ENCODE peak calls at places on chromosomes 3 and 15, in four cellular contexts. Z is GM12878, F is K562, T is HepG2. A is an unnamed sample.

GRCh38 chr3:151901282-151901945 is 28.0 kb downstream of the SUCNR1 start:
- DNase-seq in F (no peak), T (no peak), Z (no peak), A (no peak)

GRCh38 chr15:90001062-90001682 is at the start of gene ZNF710:
- DNase-seq in F (peak; percentile 71), T (no peak), Z (no peak), A (peak; percentile 74)

GRCh38 chr15:70328137-70329115 is 230.7 kb upstream of the TLE3 start:
- DNase-seq in T (no peak), Z (no peak), F (no peak), A (no peak)

GRCh38 chr3:69543080-69543429 is 157.2 kb upstream of the FRMD4B start:
- DNase-seq in Z (no peak), F (no peak), T (no peak), A (no peak)

GRCh38 chr3:177836671-177837070 is 639.4 kb upstream of the TBL1XR1 start:
- DNase-seq in F (no peak), T (no peak), Z (no peak), A (no peak)

GRCh38 chr3:100141576-100141975 is 27.3 kb upstream of the FILIP1L start:
- DNase-seq in T (no peak), Z (no peak), F (no peak), A (no peak)

GRCh38 chr3:172280406-172281051 is 167.7 kb downstream of the GHSR start:
- DNase-seq in T (no peak), Z (no peak), F (peak; percentile 5), A (no peak)

GRCh38 chr3:55735976-55736375 is 248.9 kb upstream of the WNT5A start:
- DNase-seq in T (no peak), F (no peak), Z (no peak), A (no peak)

GRCh38 chr3:77038928-77039605 is 832 bp upstream of the ROBO2 start:
- DNase-seq in F (peak; percentile 30), Z (no peak), T (no peak), A (no peak)

GRCh38 chr3:127337911-127338531 is 50.2 kb upstream of the PRR20G start:
- DNase-seq in F (no peak), T (no peak), Z (no peak), A (no peak)

GRCh38 chr3:11847035-11847394 is 330 bp upstream of the TAMM41 start:
- DNase-seq in Z (no peak), F (no peak), T (no peak), A (no peak)

GRCh38 chr3:11845661-11846060 is 1.0 kb downstream of the TAMM41 start:
- DNase-seq in Z (no peak), T (no peak), F (peak; percentile 39), A (no peak)

GRCh38 chr3:11850003-11850402 is 3.3 kb upstream of the TAMM41 start:
- DNase-seq in Z (no peak), F (peak; percentile 24), T (no peak), A (no peak)

GRCh38 chr3:11846281-11847034 is at the start of gene TAMM41:
- DNase-seq in Z (peak; percentile 66), T (peak; percentile 78), F (peak; percentile 98), A (peak; percentile 74)

GRCh38 chr3:11847607-11848006 is 922 bp upstream of the TAMM41 start:
- DNase-seq in T (peak; percentile 8), F (peak; percentile 15), Z (no peak), A (no peak)
- TF ChIP-seq CBX5 in T (no peak), F (no peak), Z (no peak), A (no peak)

DNA sequence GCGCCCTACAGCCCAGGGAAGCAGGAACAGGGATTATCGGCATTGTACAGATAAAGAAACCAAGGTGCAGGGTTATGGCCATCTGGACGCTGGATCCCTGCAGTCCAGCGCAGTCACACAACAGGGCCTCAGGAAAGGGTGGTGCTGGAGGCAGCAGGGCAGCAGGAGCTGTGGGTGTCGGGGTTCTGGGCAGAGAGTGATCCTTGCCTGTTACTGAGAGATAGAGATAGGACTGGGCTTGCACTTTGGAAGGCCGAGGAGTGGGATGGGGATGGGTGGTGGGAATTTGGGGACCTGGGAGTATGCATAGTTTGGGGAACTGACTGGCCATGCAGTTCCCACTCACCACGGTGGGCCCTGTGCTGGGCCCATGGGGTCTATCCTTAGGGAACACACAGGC is 192.4 kb upstream of the LINGO1 start:
- DNase-seq in Z (no peak), F (no peak), T (no peak), A (no peak)
- TF ChIP-seq CBX5 in Z (no peak), F (no peak), T (no peak), A (no peak)

GRCh38 chr3:95438274-95438673 is 1375.4 kb downstream of the NSUN3 start:
- DNase-seq in T (no peak), Z (no peak), F (no peak), A (no peak)

GRCh38 chr3:95434436-95434835 is 1371.6 kb downstream of the NSUN3 start:
- DNase-seq in Z (no peak), T (no peak), F (no peak), A (no peak)

GRCh38 chr3:95442766-95443165 is 1371.6 kb upstream of the EPHA6 start:
- DNase-seq in F (no peak), T (no peak), Z (no peak), A (no peak)

DNA sequence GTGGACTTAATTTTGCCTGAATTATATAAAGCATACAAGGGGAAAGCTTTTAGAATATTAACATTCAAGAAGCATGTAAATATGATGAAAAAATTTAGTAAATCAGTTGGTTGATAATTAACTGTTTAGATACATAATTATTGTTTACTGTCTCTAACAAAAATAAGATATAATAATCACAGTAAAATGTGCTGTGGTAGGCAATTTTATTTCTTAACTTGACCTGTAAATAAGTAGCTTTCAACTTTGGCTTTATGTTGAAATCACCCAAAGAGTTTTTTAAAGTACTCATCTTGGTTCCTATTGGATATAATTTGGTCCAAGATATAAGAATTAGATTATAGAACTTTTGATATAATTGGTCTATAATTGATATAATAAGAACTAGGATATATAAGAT is 1374.5 kb downstream of the NSUN3 start:
- DNase-seq in T (no peak), Z (no peak), F (no peak), A (no peak)
- TF ChIP-seq CBX5 in T (no peak), Z (no peak), F (no peak), A (no peak)

GRCh38 chr3:48469046-48469915 is 22.7 kb downstream of the ATRIP start:
- DNase-seq in T (no peak), Z (no peak), F (no peak), A (no peak)

GRCh38 chr3:48467473-48468267 is 21.1 kb downstream of the ATRIP start:
- DNase-seq in Z (no peak), T (no peak), F (no peak), A (no peak)

GRCh38 chr3:48472673-48472922 is 26.1 kb downstream of the ATRIP start:
- DNase-seq in T (no peak), Z (no peak), F (no peak), A (peak; percentile 25)

GRCh38 chr3:48468329-48468731 is 21.8 kb downstream of the ATRIP start:
- DNase-seq in F (no peak), T (peak; percentile 44), Z (no peak), A (no peak)

DNA sequence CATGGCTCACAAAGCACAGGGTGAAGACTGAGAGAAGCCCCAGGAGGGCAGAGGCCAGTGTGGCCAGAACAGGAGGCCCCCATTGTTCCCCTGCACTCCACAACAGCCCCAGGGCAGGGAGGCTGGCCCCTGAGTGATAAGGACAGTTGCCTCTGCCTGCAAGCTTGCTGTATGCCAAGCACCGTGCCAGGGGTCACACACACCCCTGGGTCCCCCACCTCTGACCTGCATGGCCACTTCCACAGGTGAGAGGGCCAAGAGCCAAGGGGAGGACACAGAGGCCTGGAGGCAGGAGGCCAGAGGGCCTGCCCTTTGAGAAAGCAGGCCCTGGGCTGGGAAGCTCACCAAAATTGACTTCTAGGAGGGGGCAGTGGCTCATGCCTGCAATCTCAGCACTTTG is 23.7 kb downstream of the ATRIP start:
- DNase-seq in Z (no peak), F (no peak), T (no peak), A (no peak)
- TF ChIP-seq CBX5 in Z (no peak), F (no peak), T (no peak), A (no peak)

DNA sequence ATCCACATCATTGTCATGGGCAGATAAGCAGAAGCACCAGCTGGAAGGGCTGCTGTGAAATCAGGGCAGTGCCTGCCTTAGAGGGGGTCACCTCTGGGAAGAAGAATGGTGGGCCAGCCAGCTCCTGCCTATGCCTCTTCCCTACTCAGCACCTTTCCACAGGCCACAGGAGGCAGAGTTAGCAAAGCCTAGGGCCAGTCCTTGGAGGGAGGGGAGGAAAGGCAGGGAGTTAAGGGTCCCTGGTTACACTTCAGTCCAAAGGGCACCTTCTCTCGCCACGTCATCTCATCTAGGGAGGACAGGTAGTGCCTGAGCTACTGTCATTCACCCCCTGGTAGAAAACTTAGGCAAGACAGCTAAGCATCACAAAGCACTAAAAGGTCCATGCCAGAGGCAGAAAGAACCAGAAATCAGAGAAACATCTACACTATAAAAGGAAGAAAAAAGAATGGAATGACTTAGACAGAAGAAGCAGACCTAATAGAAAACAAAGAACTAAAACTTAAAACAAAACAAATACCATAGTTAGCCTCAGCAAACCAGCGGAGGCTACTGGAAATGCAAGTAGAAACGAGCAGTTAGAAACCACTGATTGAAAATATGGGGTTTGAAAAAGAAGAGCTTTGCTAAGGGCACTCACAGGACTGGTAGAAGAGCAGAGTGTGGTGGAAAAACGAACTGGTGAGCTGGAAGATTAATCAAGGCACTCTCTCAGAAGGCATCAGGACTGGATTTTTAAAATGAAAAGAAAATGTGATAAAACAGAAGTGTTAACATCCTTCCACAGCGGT is 84.2 kb downstream of the OSBPL10 start:
- DNase-seq in F (no peak), T (peak; percentile 11), Z (no peak), A (no peak)
- TF ChIP-seq CBX5 in F (no peak), T (no peak), Z (no peak), A (no peak)

DNA sequence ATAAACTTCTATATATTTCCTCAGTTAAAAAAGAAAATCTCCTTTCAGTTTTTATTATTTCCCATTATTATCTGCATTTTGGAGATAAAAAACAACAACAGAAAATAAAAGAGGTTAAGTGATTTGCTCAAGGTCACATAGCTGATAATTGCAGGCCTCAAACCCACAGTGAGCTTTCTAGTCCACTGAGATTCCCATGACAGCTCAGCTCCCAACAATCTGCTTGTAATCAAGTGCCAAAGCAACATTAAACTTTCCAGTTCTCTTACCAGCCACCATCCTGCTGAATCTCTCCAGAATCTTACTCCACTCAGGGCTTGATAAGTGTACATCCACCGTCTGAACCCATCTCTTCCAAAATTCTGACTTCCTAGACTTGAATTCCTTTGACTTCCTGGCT is 318.2 kb upstream of the SEMA6D start:
- DNase-seq in Z (no peak), T (no peak), F (no peak), A (no peak)
- TF ChIP-seq CBX5 in Z (no peak), T (no peak), F (no peak), A (no peak)

A was measured in H1.